ENCODE peak calls at places on chromosomes 13 and 19, in ten cellular contexts. Q is T-cell; R is stimulated activated CD4-positive, alpha-beta T cell treated with anti-CD3 and anti-CD28 coated beads, Interleukin-2, amount 100 ng/mL, for 48 hours; O is left lung; W is psoas muscle; C is Panc1; F is GM12865; K is AG04450; A is activated T-helper 2 cell treated with anti-CD3 and anti-CD28 coated beads, Interferon-gamma antibody, Interleukin-2, Interleukin-4, amounts not matched to agents 10 μg/mL and 5 μg/mL and 100 μg/mL, durations not matched to agents 14 hours and 24 hours and 36 hours; G is NCI-H1105. L is an unnamed sample.
A peak's percentile ranks its signal among the peaks of the same experiment; 100 is the strongest.

GRCh38 chr19:16013181-16013850 is 63.0 kb upstream of the TPM4 start:
- DNase-seq in Q (no peak), R (no peak), O (no peak), W (no peak), C (no peak), F (no peak), K (no peak), A (no peak), G (no peak), L (no peak)

GRCh38 chr19:19742773-19743172 is 9.9 kb upstream of the ZNF14 start:
- DNase-seq in Q (no peak), R (no peak), O (peak; percentile 47), W (no peak), C (no peak), F (no peak), K (no peak), A (no peak), G (no peak), L (no peak)

GRCh38 chr13:41254902-41255301 is 8.5 kb downstream of the MTRF1 start:
- DNase-seq in Q (no peak), R (no peak), O (no peak), W (no peak), C (no peak), F (no peak), K (no peak), A (no peak), G (no peak), L (no peak)

GRCh38 chr19:38263696-38264485 is 482 bp upstream of the SPINT2 start:
- DNase-seq in Q (peak; percentile 76), R (peak; percentile 74), O (peak; percentile 94), W (no peak), C (no peak), F (peak; percentile 20), K (no peak), A (peak; percentile 75), G (peak; percentile 95), L (peak; percentile 49)

GRCh38 chr19:3409346-3410064 is 43.1 kb downstream of the NFIC start:
- DNase-seq in Q (no peak), R (no peak), O (peak; percentile 75), W (peak; percentile 91), C (no peak), F (no peak), K (no peak), A (no peak), G (no peak), L (peak; percentile 87)

GRCh38 chr19:17389957-17390664 is 3.9 kb downstream of the CCDC194 start:
- DNase-seq in Q (no peak), R (no peak), O (no peak), W (no peak), C (no peak), F (no peak), K (no peak), A (no peak), G (no peak), L (no peak)

GRCh38 chr13:51475727-51476521 is 23.1 kb upstream of the INTS6 start:
- DNase-seq in Q (no peak), R (no peak), O (no peak), W (no peak), C (no peak), F (no peak), K (no peak), A (no peak), G (no peak), L (no peak)

GRCh38 chr19:1274852-1275259 is 474 bp upstream of the FAM174C start:
- DNase-seq in Q (no peak), R (no peak), O (no peak), W (no peak), C (no peak), F (no peak), K (no peak), A (no peak), G (peak; percentile 60), L (no peak)

GRCh38 chr13:87172166-87172825 is 498.9 kb upstream of the SLITRK5 start:
- DNase-seq in Q (no peak), R (no peak), O (no peak), W (no peak), C (no peak), F (no peak), K (no peak), A (no peak), G (no peak), L (no peak)

GRCh38 chr13:99269627-99270252 is 11.6 kb upstream of the GPR18 start:
- DNase-seq in Q (peak; percentile 43), R (no peak), O (no peak), W (no peak), C (peak; percentile 2), F (peak; percentile 76), K (peak; percentile 36), A (no peak), G (no peak), L (no peak)

GRCh38 chr19:8517551-8518442 is 3.8 kb upstream of the ZNF414 start:
- DNase-seq in Q (peak; percentile 80), R (no peak), O (no peak), W (no peak), C (no peak), F (peak; percentile 61), K (no peak), A (peak; percentile 69), G (no peak), L (no peak)

GRCh38 chr19:8697671-8698432 is 743 bp downstream of the ACTL9 start:
- DNase-seq in Q (no peak), R (no peak), O (peak; percentile 76), W (no peak), C (no peak), F (no peak), K (no peak), A (no peak), G (no peak), L (no peak)

GRCh38 chr13:50635504-50635903 is 208.0 kb downstream of the DLEU7 start:
- DNase-seq in Q (no peak), R (no peak), O (no peak), W (no peak), C (no peak), F (peak; percentile 42), K (no peak), A (no peak), G (no peak), L (peak; percentile 48)

GRCh38 chr13:40061466-40062450 is 406.3 kb downstream of the COG6 start:
- DNase-seq in Q (no peak), R (no peak), O (no peak), W (no peak), C (no peak), F (no peak), K (no peak), A (no peak), G (no peak), L (no peak)

GRCh38 chr19:1833540-1833939 is 14.7 kb downstream of the REXO1 start:
- DNase-seq in Q (no peak), R (no peak), O (no peak), W (no peak), C (no peak), F (no peak), K (no peak), A (no peak), G (no peak), L (no peak)

GRCh38 chr19:58059003-58059671 is at the start of gene ZNF135:
- DNase-seq in Q (peak; percentile 77), R (peak; percentile 48), O (peak; percentile 87), W (peak; percentile 88), C (no peak), F (no peak), K (peak; percentile 18), A (no peak), G (peak; percentile 18), L (peak; percentile 93)

GRCh38 chr13:85241045-85241444 is 558.2 kb downstream of the SLITRK6 start:
- DNase-seq in Q (no peak), R (no peak), O (no peak), W (no peak), C (no peak), F (no peak), K (peak; percentile 24), A (no peak), G (no peak), L (no peak)

GRCh38 chr19:48372904-48373303 is 8.7 kb downstream of the SYNGR4 start:
- DNase-seq in Q (no peak), R (no peak), O (no peak), W (no peak), C (no peak), F (no peak), K (no peak), A (no peak), G (peak; percentile 82), L (no peak)